ENCODE peak calls at places on chromosomes 5 and 9, in six cellular contexts. Z is effector memory CD8-positive, alpha-beta T cell; R is stimulated activated CD8-positive, alpha-beta memory T cell treated with anti-CD3 and anti-CD28 coated beads, Interleukin-12 subunit alpha, Interleukin-12 subunit beta, amount 100 ng/mL, for 1 hour; J is GM03348; S is type B pancreatic cell; U is CD4-positive, CD25-positive, alpha-beta regulatory T cell. V is an unnamed sample.

GRCh38 chr9:130451509-130452388 is 7.0 kb downstream of the ASS1 start:
- DNase-seq in Z (no peak), R (no peak), J (peak), S (peak), U (no peak), V (peak)

GRCh38 chr5:113166710-113167366 is 190.2 kb downstream of the DCP2 start:
- DNase-seq in Z (no peak), R (no peak), J (peak), S (no peak), U (no peak), V (no peak)

GRCh38 chr9:94950733-94951590 is 224.5 kb downstream of the AOPEP start:
- DNase-seq in Z (no peak), R (no peak), J (peak), S (no peak), U (no peak), V (no peak)

GRCh38 chr5:151897896-151898295 is 26.8 kb downstream of the GLRA1 start:
- DNase-seq in Z (no peak), R (no peak), J (no peak), S (no peak), U (no peak), V (no peak)

GRCh38 chr9:31137151-31137849 is 1247.1 kb upstream of the ACO1 start:
- DNase-seq in Z (no peak), R (no peak), J (peak), S (no peak), U (no peak), V (no peak)

GRCh38 chr5:142644640-142645361 is 41.1 kb downstream of the FGF1 start:
- DNase-seq in Z (no peak), R (no peak), J (peak), S (no peak), U (no peak), V (no peak)

GRCh38 chr5:63570752-63571151 is 391.5 kb downstream of the HTR1A start:
- DNase-seq in Z (no peak), R (no peak), J (no peak), S (no peak), U (no peak), V (no peak)

GRCh38 chr5:124745367-124746251 is 830 bp downstream of the ZNF608 start:
- DNase-seq in Z (no peak), R (no peak), J (no peak), S (no peak), U (no peak), V (no peak)

GRCh38 chr5:76402251-76402879 is 720 bp upstream of the IQGAP2 start:
- DNase-seq in Z (peak), R (peak), J (peak), S (no peak), U (no peak), V (no peak)

GRCh38 chr5:11780641-11781345 is 123.5 kb downstream of the CTNND2 start:
- DNase-seq in Z (no peak), R (no peak), J (no peak), S (no peak), U (no peak), V (no peak)

GRCh38 chr9:103319979-103320378 is 324.8 kb downstream of the CYLC2 start:
- DNase-seq in Z (no peak), R (no peak), J (no peak), S (no peak), U (no peak), V (no peak)

GRCh38 chr5:171614511-171614910 is 171.1 kb upstream of the SMIM23 start:
- DNase-seq in Z (no peak), R (no peak), J (no peak), S (no peak), U (no peak), V (peak)